ENCODE peak calls at places on chromosomes 16 and 17, in five cellular contexts. V, F, A, P and O are unnamed samples.

GRCh38 chr17:269616-270514 is 82.7 kb downstream of the RPH3AL start:
- DNase-seq in V (no peak), A (no peak), P (no peak), F (no peak), O (no peak)

GRCh38 chr17:3672571-3672970 is 4.0 kb downstream of the EMC6 start:
- DNase-seq in F (no peak), A (no peak), P (no peak), V (no peak), O (no peak)

GRCh38 chr16:19717319-19717718 is 708 bp downstream of the KNOP1 start:
- DNase-seq in V (no peak), F (no peak), A (no peak), P (no peak), O (no peak)

GRCh38 chr17:66091440-66092080 is 100.4 kb downstream of the CEP112 start:
- DNase-seq in F (no peak), P (no peak), V (no peak), A (no peak), O (no peak)

GRCh38 chr17:72135546-72136325 is 14.9 kb downstream of the SOX9 start:
- DNase-seq in P (peak), F (no peak), V (no peak), A (no peak), O (no peak)

GRCh38 chr17:49497147-49498036 is 2.3 kb downstream of the NGFR start:
- DNase-seq in A (peak), P (no peak), V (no peak), F (no peak), O (peak)

GRCh38 chr17:49473900-49474751 is 21.0 kb upstream of the NGFR start:
- DNase-seq in F (no peak), V (no peak), A (no peak), P (no peak), O (no peak)

GRCh38 chr17:42131971-42132370 is 9.4 kb downstream of the HSPB9 start:
- DNase-seq in V (no peak), F (no peak), P (peak), A (no peak), O (no peak)

GRCh38 chr17:42166196-42166763 is 11.5 kb upstream of the RAB5C start:
- DNase-seq in V (no peak), A (no peak), P (no peak), F (no peak), O (no peak)

GRCh38 chr16:30185141-30185682 is 1.8 kb downstream of the CORO1A start:
- DNase-seq in V (no peak), A (no peak), P (no peak), F (no peak), O (no peak)

GRCh38 chr17:49851387-49852291 is 3.8 kb upstream of the TAC4 start:
- DNase-seq in P (peak), F (no peak), A (no peak), V (peak), O (peak)

GRCh38 chr17:3913531-3914318 is 2.5 kb downstream of the P2RX1 start:
- DNase-seq in A (no peak), V (peak), P (peak), F (no peak), O (peak)

GRCh38 chr16:85321856-85322271 is 209.6 kb upstream of the CIBAR2 start:
- DNase-seq in V (peak), F (no peak), P (peak), A (no peak), O (no peak)

GRCh38 chr17:77366558-77367245 is 225.9 kb downstream of the SEC14L1 start:
- DNase-seq in V (peak), F (no peak), A (no peak), P (peak), O (no peak)

GRCh38 chr17:19672009-19672837 is 23.7 kb downstream of the ALDH3A2 start:
- DNase-seq in P (peak), V (no peak), F (no peak), A (no peak), O (no peak)

GRCh38 chr16:29678691-29679267 is at the start of gene QPRT:
- DNase-seq in V (peak), F (no peak), A (no peak), P (peak), O (no peak)

GRCh38 chr17:2400474-2400866 is 390 bp downstream of the MNT start:
- DNase-seq in V (no peak), P (peak), F (no peak), A (no peak), O (peak)

GRCh38 chr16:8686879-8687278 is 12.5 kb downstream of the ABAT start:
- DNase-seq in F (no peak), V (no peak), A (no peak), P (no peak), O (no peak)

GRCh38 chr17:49217651-49218413 is 7.3 kb downstream of the ABI3 start:
- DNase-seq in A (no peak), V (no peak), F (no peak), P (no peak), O (no peak)

GRCh38 chr16:2983706-2984136 is 3.5 kb upstream of the PKMYT1 start:
- DNase-seq in F (no peak), V (peak), P (peak), A (no peak), O (peak)

GRCh38 chr16:55499951-55500350 is 8.9 kb upstream of the LPCAT2 start:
- DNase-seq in F (no peak), A (peak), V (peak), P (peak), O (no peak)

GRCh38 chr17:49000943-49001342 is 3.8 kb downstream of the IGF2BP1 start:
- DNase-seq in A (no peak), F (no peak), V (no peak), P (peak), O (no peak)

GRCh38 chr16:76370344-76370743 is 93.1 kb downstream of the CNTNAP4 start:
- DNase-seq in F (no peak), V (no peak), A (no peak), P (no peak), O (no peak)

GRCh38 chr17:58341861-58342475 is 10.0 kb downstream of the SUPT4H1 start:
- DNase-seq in A (no peak), P (no peak), V (no peak), F (no peak), O (no peak)

GRCh38 chr17:7857724-7858486 is at the start of gene CYB5D1:
- DNase-seq in A (no peak), P (peak), F (peak), V (peak), O (peak)

GRCh38 chr16:30984669-30985400 is at the start of gene HSD3B7:
- DNase-seq in V (peak), F (peak), P (peak), A (no peak), O (peak)

GRCh38 chr17:48754500-48755261 is 26.1 kb upstream of the HOXB13 start:
- DNase-seq in F (no peak), P (no peak), V (no peak), A (no peak), O (no peak)

GRCh38 chr17:17959520-17960361 is 12.5 kb downstream of the TOM1L2 start:
- DNase-seq in V (no peak), A (no peak), F (no peak), P (peak), O (no peak)

GRCh38 chr17:50845260-50846147 is 10.1 kb downstream of the WFIKKN2 start:
- DNase-seq in P (peak), V (no peak), F (no peak), A (no peak), O (no peak)

GRCh38 chr17:17264430-17264829 is 16.6 kb downstream of the COPS3 start:
- DNase-seq in A (no peak), F (no peak), V (no peak), P (no peak), O (no peak)

GRCh38 chr16:19884611-19885455 is at the start of gene GPRC5B:
- DNase-seq in F (no peak), V (no peak), A (no peak), P (peak), O (peak)

GRCh38 chr16:57475711-57476339 is 10.5 kb downstream of the DOK4 start:
- DNase-seq in V (peak), A (no peak), F (no peak), P (peak), O (peak)

GRCh38 chr17:27481327-27481726 is 25.1 kb downstream of the KSR1 start:
- DNase-seq in F (no peak), A (no peak), P (no peak), V (no peak), O (no peak)

DNA sequence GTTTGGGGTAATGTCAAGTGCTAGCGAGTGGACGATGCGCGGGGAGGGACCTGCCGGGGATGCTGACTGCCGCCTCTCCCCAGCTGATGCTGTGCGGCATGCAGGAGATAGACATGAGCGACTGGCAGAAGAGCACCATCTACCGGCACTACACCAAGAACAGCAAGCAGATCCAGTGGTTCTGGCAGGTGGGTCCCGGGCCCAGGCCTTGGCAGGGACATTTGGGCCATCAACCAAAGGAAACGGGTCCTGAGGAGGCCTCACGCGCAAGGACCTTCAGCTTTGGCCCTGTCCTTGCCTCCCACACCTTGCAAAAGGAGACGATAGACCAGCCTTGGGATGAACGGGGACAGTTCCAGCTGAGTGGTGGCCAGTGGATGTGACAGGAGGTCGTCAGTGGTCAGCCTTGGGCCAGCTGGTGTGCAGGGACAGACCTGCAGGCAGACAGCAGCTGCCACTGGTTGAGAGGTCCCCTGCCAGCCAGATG is 13.6 kb upstream of the CLEC18A start:
- DNase-seq in F (no peak), V (no peak), P (peak), A (no peak), O (no peak)
- TF ChIP-seq CTCF in F (no peak), V (peak), P (peak), A (peak), O (no peak)

GRCh38 chr17:15092762-15093161 is 172.4 kb downstream of the PMP22 start:
- DNase-seq in V (peak), F (no peak), A (no peak), P (peak), O (no peak)

GRCh38 chr17:15087946-15088345 is 177.2 kb downstream of the PMP22 start:
- DNase-seq in V (no peak), P (no peak), A (no peak), F (no peak), O (no peak)

GRCh38 chr17:15092261-15092660 is 172.9 kb downstream of the PMP22 start:
- DNase-seq in F (no peak), V (no peak), P (no peak), A (no peak), O (no peak)

GRCh38 chr17:15090533-15090932 is 174.6 kb downstream of the PMP22 start:
- DNase-seq in F (no peak), A (no peak), V (no peak), P (no peak), O (no peak)

DNA sequence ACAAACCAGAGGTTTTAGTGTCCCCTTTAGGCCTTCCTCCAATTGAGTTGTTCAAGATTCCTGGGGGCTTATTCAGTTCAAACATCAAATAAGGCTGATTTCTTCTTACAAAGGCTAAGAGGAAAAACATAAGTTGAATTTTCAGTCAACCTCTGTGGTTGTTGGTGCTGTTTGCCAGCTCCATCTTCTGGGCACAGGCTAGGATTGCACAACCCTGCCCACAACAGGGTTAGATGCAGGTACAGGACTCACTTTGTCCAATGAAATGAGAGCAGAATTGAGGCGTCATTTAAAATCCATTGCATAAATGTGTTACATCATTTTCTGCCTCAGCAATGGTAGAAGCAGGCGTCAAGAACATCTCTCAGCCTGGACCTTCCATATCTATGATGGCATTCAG is 173.3 kb downstream of the PMP22 start:
- DNase-seq in V (no peak), A (no peak), F (no peak), P (peak), O (no peak)
- TF ChIP-seq CTCF in V (peak), A (peak), F (peak), P (peak), O (no peak)

DNA sequence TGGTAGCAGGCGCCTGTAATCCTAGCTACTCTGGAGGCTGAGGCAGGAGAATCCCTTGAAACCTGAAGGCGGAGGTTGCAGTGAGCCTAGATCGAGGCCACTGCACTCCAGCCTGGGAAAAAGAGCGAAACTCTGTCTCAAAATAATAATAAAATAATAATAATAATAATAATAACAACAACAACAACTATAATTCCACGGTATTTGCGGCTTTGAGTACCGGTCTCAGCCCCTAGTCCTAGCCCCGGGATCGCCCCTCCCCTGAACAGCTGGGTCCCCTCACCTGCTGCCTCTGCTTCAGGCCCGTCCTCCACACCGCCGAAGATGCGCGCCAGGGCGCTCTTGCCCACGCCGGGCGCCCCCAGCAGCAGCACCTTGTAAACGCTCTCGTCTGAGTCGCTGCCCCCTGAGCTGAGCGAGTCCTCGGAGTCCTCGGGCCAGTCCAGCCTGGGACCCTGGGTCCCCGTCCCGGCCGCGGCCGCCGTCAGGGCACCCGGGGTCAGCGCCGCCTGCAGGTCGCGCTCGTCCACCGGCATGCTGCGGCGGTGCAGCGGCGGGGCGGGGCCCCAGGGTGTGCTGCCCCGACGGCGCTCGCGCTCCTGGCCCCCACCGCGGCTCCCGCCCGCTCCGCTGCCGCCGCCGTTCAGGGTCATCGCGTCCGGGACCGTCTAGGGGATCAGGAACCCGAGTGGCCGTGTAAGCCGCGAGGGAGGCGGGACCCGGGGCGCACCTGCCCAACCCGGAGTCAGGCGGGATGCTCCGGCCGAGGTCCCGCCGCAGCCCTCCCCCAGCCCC is 611 bp downstream of the RRAD start:
- DNase-seq in A (no peak), F (no peak), V (no peak), P (no peak), O (no peak)
- TF ChIP-seq CTCF in A (peak), F (peak), V (no peak), P (no peak), O (no peak)

GRCh38 chr16:23504453-23505179 is 5.7 kb downstream of the GGA2 start:
- DNase-seq in V (peak), A (peak), P (peak), F (no peak), O (peak)
- TF ChIP-seq CTCF in V (peak), A (no peak), P (peak), F (no peak), O (no peak)

GRCh38 chr17:6259899-6260298 is 175.0 kb downstream of the AIPL1 start:
- DNase-seq in V (no peak), P (no peak), A (no peak), F (no peak), O (no peak)
- TF ChIP-seq CTCF in V (no peak), P (no peak), A (no peak), F (no peak), O (no peak)

DNA sequence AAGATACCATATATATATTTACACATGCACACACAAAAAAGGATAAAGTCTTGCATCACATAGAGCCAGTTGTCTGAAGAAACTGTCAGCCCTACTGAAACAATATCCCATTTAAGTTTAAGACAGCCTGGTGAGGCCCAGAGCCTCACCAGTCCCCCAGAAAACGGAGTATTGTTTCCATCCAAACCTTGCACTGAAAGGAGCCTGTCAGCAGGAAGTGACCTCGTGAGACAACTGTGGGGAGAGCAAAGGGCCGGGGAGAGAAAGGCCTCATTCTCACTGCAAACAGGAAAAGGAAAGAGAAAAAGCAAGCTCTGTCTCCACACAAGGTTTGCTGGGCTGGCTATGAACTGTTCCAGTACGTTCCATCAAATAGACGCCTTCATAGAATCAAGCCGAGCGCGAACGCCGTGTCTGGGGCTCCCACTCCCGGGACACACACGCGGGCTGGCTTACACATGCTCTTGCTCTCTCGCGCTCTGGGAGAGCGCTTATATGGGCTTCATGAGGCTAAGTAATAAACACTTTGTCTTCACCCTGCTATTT is 44.4 kb upstream of the ZFHX3 start:
- DNase-seq in V (no peak), F (no peak), A (no peak), P (peak), O (no peak)
- TF ChIP-seq CTCF in V (no peak), F (no peak), A (no peak), P (no peak), O (no peak)

GRCh38 chr17:44267165-44267455 is 825 bp downstream of the SLC4A1 start:
- DNase-seq in V (no peak), F (no peak), A (no peak), P (no peak), O (no peak)

GRCh38 chr17:44267818-44268490 is at the start of gene SLC4A1:
- DNase-seq in P (no peak), V (no peak), A (no peak), F (no peak), O (no peak)

GRCh38 chr17:44263360-44263902 is 4.5 kb downstream of the SLC4A1 start:
- DNase-seq in A (no peak), V (no peak), P (no peak), F (no peak), O (no peak)

GRCh38 chr17:44269118-44269794 is 1.3 kb upstream of the SLC4A1 start:
- DNase-seq in V (no peak), F (no peak), P (no peak), A (no peak), O (no peak)

GRCh38 chr17:44266402-44267164 is 1.4 kb downstream of the SLC4A1 start:
- DNase-seq in F (no peak), V (no peak), A (no peak), P (peak), O (no peak)
- TF ChIP-seq CTCF in F (no peak), V (peak), A (no peak), P (peak), O (no peak)

GRCh38 chr17:28718990-28719433 is 773 bp upstream of the RPL23A start:
- DNase-seq in A (no peak), F (no peak), P (no peak), V (no peak), O (no peak)
- TF ChIP-seq CTCF in A (no peak), F (no peak), P (no peak), V (no peak), O (no peak)